ENCODE peak calls at places on chromosomes 16 and 17, in ten cellular contexts. U is head of caudate nucleus; B is posterior cingulate gyrus; D is GDM1; G is H54; Y is NCI-H1105; T is activated CD8-positive, alpha-beta T cell treated with anti-CD3 and anti-CD28 coated beads for 36 hours; Z is GM12878; V is left cardiac atrium; P is activated CD4-positive, alpha-beta T cell treated with anti-CD3 and anti-CD28 coated beads, Interleukin-2, amount 50 U/mL, for 48 hours. H is an unnamed sample.

GRCh38 chr17:46199379-46199778 is 6.2 kb upstream of the KANSL1 start:
- DNase-seq in U (no peak), B (no peak), D (no peak), G (no peak), Y (no peak), T (no peak), Z (no peak), V (no peak), P (no peak), H (no peak)

GRCh38 chr16:85751665-85752501 is 987 bp upstream of the C16orf74 start:
- DNase-seq in U (no peak), B (no peak), D (no peak), G (no peak), Y (no peak), T (no peak), Z (no peak), V (no peak), P (no peak), H (no peak)

GRCh38 chr17:17872468-17873345 is 35.9 kb upstream of the SREBF1 start:
- DNase-seq in U (no peak), B (no peak), D (no peak), G (no peak), Y (no peak), T (no peak), Z (no peak), V (no peak), P (no peak), H (peak; percentile 53)

GRCh38 chr17:20189979-20190378 is 180.8 kb downstream of the SPECC1 start:
- DNase-seq in U (no peak), B (no peak), D (no peak), G (no peak), Y (no peak), T (no peak), Z (no peak), V (no peak), P (no peak), H (no peak)

GRCh38 chr17:75471207-75471606 is 14.8 kb downstream of the TMEM94 start:
- DNase-seq in U (no peak), B (no peak), D (no peak), G (no peak), Y (no peak), T (no peak), Z (no peak), V (no peak), P (no peak), H (no peak)

GRCh38 chr16:48295493-48296281 is 48.3 kb upstream of the ABCC11 start:
- DNase-seq in U (no peak), B (no peak), D (no peak), G (no peak), Y (no peak), T (no peak), Z (no peak), V (no peak), P (no peak), H (no peak)

GRCh38 chr16:22320572-22321339 is 23.5 kb downstream of the POLR3E start:
- DNase-seq in U (no peak), B (no peak), D (no peak), G (no peak), Y (no peak), T (no peak), Z (no peak), V (no peak), P (no peak), H (no peak)

GRCh38 chr17:37142294-37142944 is 193.7 kb downstream of the AATF start:
- DNase-seq in U (no peak), B (no peak), D (no peak), G (no peak), Y (no peak), T (no peak), Z (no peak), V (no peak), P (no peak), H (no peak)

GRCh38 chr16:920722-921121 is 50.1 kb downstream of the LMF1 start:
- DNase-seq in U (peak; percentile 52), B (peak; percentile 91), D (no peak), G (no peak), Y (no peak), T (no peak), Z (no peak), V (peak; percentile 40), P (no peak), H (no peak)

GRCh38 chr17:18106211-18106610 is 2.3 kb upstream of the MYO15A start:
- DNase-seq in U (no peak), B (no peak), D (no peak), G (no peak), Y (no peak), T (no peak), Z (no peak), V (no peak), P (no peak), H (no peak)

GRCh38 chr17:61405047-61405685 is 5.5 kb downstream of the TBX2 start:
- DNase-seq in U (no peak), B (peak; percentile 76), D (no peak), G (no peak), Y (no peak), T (no peak), Z (no peak), V (no peak), P (no peak), H (no peak)

GRCh38 chr16:82653550-82654511 is 27.1 kb downstream of the CDH13 start:
- DNase-seq in U (no peak), B (no peak), D (no peak), G (peak; percentile 48), Y (no peak), T (peak; percentile 71), Z (peak; percentile 90), V (no peak), P (peak; percentile 36), H (no peak)

H was measured in thyroid gland.